ENCODE peak calls at places on chromosomes 4 and X, in nine cellular contexts. M is thoracic aorta, V is H9, G is tibial nerve, K is HFF-Myc, E is cardiac fibroblast, S is Panc1, Y is A549, C is HFFc6. H is an unnamed sample.

GRCh38 chr4:46856347-46856746 is 52.7 kb downstream of the COX7B2 start:
- DNase-seq in S (no peak), M (no peak), E (no peak), V (no peak), G (no peak), C (no peak), K (no peak), Y (no peak), H (no peak)

GRCh38 chrX:116318672-116319071 is 117.7 kb upstream of the SLC6A14 start:
- DNase-seq in G (no peak), M (no peak), V (no peak), Y (peak), E (no peak), S (no peak), C (no peak), K (no peak), H (no peak)

GRCh38 chrX:54181196-54181953 is 1.7 kb downstream of the FAM120C start:
- DNase-seq in K (no peak), Y (no peak), M (no peak), G (no peak), V (no peak), S (no peak), C (no peak), E (peak), H (no peak)

GRCh38 chrX:78517124-78517523 is 142.0 kb downstream of the RTL3 start:
- DNase-seq in Y (no peak), S (no peak), E (no peak), K (no peak), V (no peak), C (no peak), M (no peak), G (no peak), H (no peak)

GRCh38 chr4:6689506-6689960 is 4.1 kb upstream of the S100P start:
- DNase-seq in M (no peak), S (no peak), E (no peak), K (no peak), Y (no peak), G (no peak), V (peak), C (no peak), H (no peak)

GRCh38 chr4:153265311-153266047 is 61.2 kb downstream of the TRIM2 start:
- DNase-seq in E (no peak), Y (no peak), S (no peak), K (no peak), C (no peak), M (no peak), V (no peak), G (no peak), H (no peak)

GRCh38 chr4:183244506-183244905 is 75.6 kb downstream of the CLDN22 start:
- DNase-seq in V (no peak), K (no peak), M (no peak), G (no peak), Y (no peak), E (no peak), C (no peak), S (no peak), H (no peak)

GRCh38 chrX:103678199-103678993 is 8.1 kb downstream of the MORF4L2 start:
- DNase-seq in M (no peak), C (peak), Y (no peak), V (no peak), K (no peak), G (no peak), E (peak), S (no peak), H (no peak)

GRCh38 chr4:68750555-68750954 is 65.2 kb upstream of the UGT2B10 start:
- DNase-seq in V (no peak), K (no peak), Y (no peak), G (no peak), S (no peak), E (no peak), M (no peak), C (no peak), H (no peak)

GRCh38 chr4:56641494-56642051 is 39.5 kb downstream of the HOPX start:
- DNase-seq in M (no peak), G (no peak), K (peak), C (peak), S (peak), Y (peak), V (no peak), E (peak), H (no peak)

GRCh38 chr4:22556411-22556969 is 40.6 kb upstream of the ADGRA3 start:
- DNase-seq in Y (no peak), S (no peak), K (no peak), C (no peak), V (no peak), G (no peak), E (no peak), M (no peak), H (no peak)

GRCh38 chrX:50707955-50708694 is 105.9 kb downstream of the SHROOM4 start:
- DNase-seq in C (no peak), S (no peak), Y (no peak), K (no peak), G (no peak), M (no peak), V (no peak), E (no peak), H (no peak)

GRCh38 chr4:179285696-179286095 is 1843.5 kb upstream of the AGA start:
- DNase-seq in G (no peak), C (no peak), S (no peak), K (no peak), Y (no peak), M (no peak), E (no peak), V (no peak), H (no peak)

GRCh38 chrX:23434356-23434884 is 99.8 kb downstream of the PTCHD1 start:
- DNase-seq in E (peak), C (peak), S (no peak), G (peak), K (no peak), M (peak), Y (no peak), V (no peak), H (no peak)

GRCh38 chrX:97016106-97016505 is 132.4 kb downstream of the RPA4 start:
- DNase-seq in M (no peak), C (no peak), S (no peak), K (no peak), V (no peak), G (no peak), Y (no peak), E (no peak), H (no peak)

GRCh38 chrX:21955398-21956189 is 15.1 kb downstream of the SMS start:
- DNase-seq in E (no peak), V (no peak), S (no peak), Y (no peak), M (no peak), K (no peak), C (no peak), G (no peak), H (no peak)

GRCh38 chrX:7500386-7500785 is 342.6 kb upstream of the VCX start:
- DNase-seq in S (no peak), C (no peak), E (no peak), K (no peak), G (no peak), Y (no peak), M (no peak), V (no peak), H (no peak)

GRCh38 chrX:25524150-25524549 is 508.4 kb upstream of the ARX start:
- DNase-seq in G (no peak), C (no peak), E (peak), K (no peak), V (no peak), S (no peak), Y (peak), M (no peak), H (no peak)

GRCh38 chr4:138838251-138838650 is 177.3 kb upstream of the NOCT start:
- DNase-seq in C (no peak), V (no peak), E (no peak), S (no peak), G (no peak), M (no peak), K (no peak), Y (no peak), H (no peak)

GRCh38 chr4:138839574-138839973 is 176.0 kb upstream of the NOCT start:
- DNase-seq in C (no peak), E (no peak), V (no peak), G (no peak), M (no peak), K (no peak), Y (no peak), S (no peak), H (no peak)

GRCh38 chr4:138832563-138832962 is 183.0 kb upstream of the NOCT start:
- DNase-seq in M (no peak), E (no peak), G (no peak), V (no peak), K (no peak), C (no peak), S (no peak), Y (no peak), H (no peak)

GRCh38 chr4:138834029-138834428 is 181.6 kb upstream of the NOCT start:
- DNase-seq in C (no peak), S (no peak), K (no peak), E (no peak), Y (no peak), M (no peak), G (no peak), V (no peak), H (no peak)

GRCh38 chr4:138835833-138836521 is 179.6 kb upstream of the NOCT start:
- DNase-seq in M (no peak), Y (peak), G (no peak), E (peak), S (no peak), V (no peak), K (no peak), C (peak), H (no peak)
- TF ChIP-seq CTCF in M (no peak), Y (no peak), G (no peak), E (no peak), S (no peak), V (no peak), K (no peak), C (peak), H (no peak)

DNA sequence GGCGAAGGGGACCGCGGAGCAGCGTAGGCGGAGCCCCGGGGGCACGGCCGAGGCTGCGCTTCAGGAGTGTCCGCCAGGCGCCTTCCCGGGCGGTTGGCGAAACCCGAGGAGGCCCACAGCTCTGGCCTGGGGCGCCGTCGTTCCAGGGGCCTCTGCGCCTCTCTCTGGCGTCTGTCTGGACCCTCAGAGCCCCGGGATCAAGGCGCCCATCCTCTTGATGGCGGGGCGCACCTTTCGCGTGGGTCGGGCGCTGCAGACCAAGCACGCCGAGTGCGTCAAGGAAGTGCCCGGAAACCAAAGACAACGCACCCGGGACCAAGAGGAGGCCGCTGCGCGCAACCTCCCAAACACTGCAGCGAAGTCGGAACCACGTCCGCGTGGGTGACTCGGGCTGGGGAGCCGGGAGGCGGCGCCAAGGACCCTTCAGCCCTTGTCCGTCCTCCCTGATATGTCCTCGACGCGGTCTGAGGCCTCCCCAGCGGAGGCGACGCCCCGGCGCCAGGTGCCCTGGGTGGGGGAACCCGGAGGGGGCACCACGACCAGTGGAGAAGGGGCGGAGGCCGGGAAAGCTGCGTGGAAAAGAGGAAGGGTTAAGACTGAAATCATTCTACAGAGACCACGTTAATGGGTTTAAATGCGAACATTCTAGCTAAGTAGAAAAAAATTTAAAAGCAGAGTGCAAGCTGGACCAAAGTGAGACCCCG is 9.9 kb downstream of the HMX1 start:
- DNase-seq in S (no peak), C (no peak), G (no peak), K (no peak), Y (no peak), M (no peak), V (peak), E (no peak), H (no peak)
- TF ChIP-seq CTCF in S (no peak), C (no peak), G (no peak), K (no peak), Y (no peak), M (no peak), V (peak), E (no peak), H (peak)

DNA sequence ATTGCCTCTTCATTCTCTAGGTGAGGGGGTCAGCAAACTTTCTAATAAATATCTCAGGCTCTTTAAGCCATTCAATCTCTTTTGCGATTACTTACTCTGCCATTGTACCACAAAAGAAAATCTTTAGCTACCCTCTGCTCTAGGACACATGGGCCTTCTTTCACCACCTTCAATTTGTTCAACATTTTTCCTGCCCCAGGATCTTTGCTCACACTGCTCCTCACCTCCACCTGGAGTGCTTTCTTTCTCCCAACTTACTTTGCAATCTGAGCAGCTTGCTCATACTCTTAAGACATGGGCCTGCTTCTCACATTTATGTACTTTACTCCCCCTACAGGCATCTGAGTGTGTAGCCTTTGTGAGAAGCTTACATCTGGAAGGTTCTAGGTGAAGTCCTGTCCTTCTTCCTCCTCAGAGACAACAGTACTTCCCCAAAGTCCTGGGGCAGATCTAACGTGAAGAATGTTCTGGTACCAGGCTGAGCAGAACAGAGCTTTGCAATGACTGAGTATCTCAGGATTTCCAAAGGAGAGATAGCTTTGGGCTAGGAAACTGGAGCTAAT is 55.0 kb upstream of the PRDM5 start:
- DNase-seq in Y (peak), C (peak), G (no peak), E (peak), S (peak), K (peak), V (peak), M (no peak), H (no peak)
- TF ChIP-seq CTCF in Y (peak), C (peak), G (no peak), E (peak), S (peak), K (peak), V (peak), M (peak), H (peak)

GRCh38 chrX:68490644-68491043 is 8.2 kb upstream of the YIPF6 start:
- DNase-seq in K (no peak), E (peak), V (no peak), M (no peak), Y (peak), C (peak), G (no peak), S (no peak), H (no peak)
- TF ChIP-seq CTCF in K (peak), E (peak), V (peak), M (no peak), Y (peak), C (peak), G (no peak), S (peak), H (peak)

GRCh38 chrX:39653656-39654055 is 444.1 kb downstream of the BCOR start:
- DNase-seq in Y (no peak), M (no peak), V (peak), C (no peak), E (no peak), K (no peak), G (no peak), S (no peak), H (no peak)
- TF ChIP-seq CTCF in Y (no peak), M (no peak), V (peak), C (no peak), E (no peak), K (no peak), G (no peak), S (no peak), H (no peak)

DNA sequence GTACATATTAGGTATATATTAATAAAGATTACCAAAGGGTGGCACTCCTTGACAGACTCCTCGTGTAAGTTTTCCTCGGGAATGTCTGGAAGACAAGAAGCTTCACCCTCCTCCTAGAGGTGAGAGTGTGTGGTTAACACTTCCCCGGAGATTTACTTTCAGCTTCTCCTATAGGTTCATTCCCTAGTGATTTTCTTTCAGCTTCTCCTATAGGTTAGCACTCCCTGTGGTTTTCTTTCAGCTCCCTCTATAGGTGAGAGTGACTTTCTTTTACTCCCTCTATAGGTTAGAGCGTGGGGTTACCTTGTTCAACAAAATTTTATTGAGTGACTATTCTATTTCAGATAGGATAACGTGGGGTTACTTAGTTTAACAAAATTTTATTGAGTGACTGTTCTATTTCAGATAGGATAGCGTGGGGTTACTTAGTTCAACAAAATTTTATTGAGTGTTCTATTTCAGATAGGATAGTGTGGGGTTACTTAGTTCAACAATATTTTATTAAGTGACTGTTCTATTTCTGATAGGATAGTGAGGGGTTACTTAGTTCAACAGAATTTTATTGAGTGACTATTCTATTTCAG is 106.0 kb upstream of the PLAC1 start:
- DNase-seq in Y (peak), S (peak), M (no peak), C (peak), V (no peak), E (no peak), K (no peak), G (no peak), H (no peak)
- TF ChIP-seq CTCF in Y (peak), S (peak), M (no peak), C (peak), V (peak), E (peak), K (peak), G (no peak), H (peak)

GRCh38 chr4:119210760-119211159 is 1.8 kb upstream of the USP53 start:
- DNase-seq in S (no peak), Y (peak), V (no peak), G (no peak), E (peak), K (no peak), C (no peak), M (no peak), H (no peak)

GRCh38 chr4:119211856-119212250 is 660 bp upstream of the USP53 start:
- DNase-seq in G (no peak), Y (no peak), K (no peak), S (no peak), V (no peak), E (no peak), C (no peak), M (no peak), H (no peak)

GRCh38 chr4:119209586-119209985 is 2.9 kb upstream of the USP53 start:
- DNase-seq in S (no peak), K (no peak), E (no peak), M (no peak), C (no peak), V (no peak), Y (no peak), G (no peak), H (no peak)

GRCh38 chr4:119212251-119212963 is at the start of gene USP53:
- DNase-seq in V (peak), S (peak), Y (peak), K (peak), C (peak), G (peak), M (peak), E (peak), H (peak)

GRCh38 chr4:119212964-119213606 is 572 bp downstream of the USP53 start:
- DNase-seq in G (peak), E (peak), Y (peak), S (peak), C (peak), M (peak), V (peak), K (peak), H (peak)
- TF ChIP-seq CTCF in G (no peak), E (peak), Y (no peak), S (peak), C (peak), M (peak), V (peak), K (peak), H (no peak)

GRCh38 chr4:97990409-97990808 is 152.9 kb downstream of the STPG2 start:
- DNase-seq in G (no peak), E (no peak), K (no peak), S (no peak), V (no peak), C (no peak), Y (no peak), M (no peak), H (no peak)

GRCh38 chr4:97984545-97985131 is 158.6 kb downstream of the STPG2 start:
- DNase-seq in Y (peak), K (no peak), M (no peak), S (no peak), C (no peak), V (no peak), E (no peak), G (no peak), H (no peak)

GRCh38 chr4:97987019-97987648 is 156.1 kb downstream of the STPG2 start:
- DNase-seq in V (no peak), G (no peak), S (no peak), K (no peak), M (no peak), C (peak), E (peak), Y (peak), H (no peak)
- TF ChIP-seq CTCF in V (peak), G (peak), S (peak), K (no peak), M (no peak), C (peak), E (peak), Y (peak), H (peak)